ENCODE peak calls at places on chromosomes 13 and 19, in four cellular contexts. One of them, this sample, is unnamed.

GRCh38 chr13:43329702-43330101 is 306.3 kb downstream of the DNAJC15 start:
- DNase-seq in Caco-2: no peak
- DNase-seq in fibroblast of the aortic adventitia: no peak
- DNase-seq in uterus: no peak
- DNase-seq in this sample: no peak

GRCh38 chr19:9705836-9706235 is 30.9 kb upstream of the ZNF562 start:
- DNase-seq in Caco-2: no peak
- DNase-seq in fibroblast of the aortic adventitia: no peak
- DNase-seq in uterus: no peak
- DNase-seq in this sample: no peak

GRCh38 chr19:51407631-51408131 is 9.8 kb downstream of the SIGLEC10 start:
- DNase-seq in Caco-2: peak; percentile 67
- DNase-seq in fibroblast of the aortic adventitia: peak; percentile 22
- DNase-seq in uterus: no peak
- DNase-seq in this sample: peak; percentile 40

GRCh38 chr19:17205237-17206140 is 9.7 kb upstream of the USE1 start:
- DNase-seq in Caco-2: peak; percentile 59
- DNase-seq in fibroblast of the aortic adventitia: peak; percentile 60
- DNase-seq in uterus: no peak
- DNase-seq in this sample: peak; percentile 63

GRCh38 chr19:48363810-48364563 is at the start of the genes SYNGR4 and TMEM143:
- DNase-seq in Caco-2: peak; percentile 100
- DNase-seq in fibroblast of the aortic adventitia: peak; percentile 99
- DNase-seq in uterus: peak; percentile 98
- DNase-seq in this sample: peak; percentile 99

GRCh38 chr13:103350147-103350546 is 283.9 kb upstream of the SLC10A2 start:
- DNase-seq in Caco-2: no peak
- DNase-seq in fibroblast of the aortic adventitia: no peak
- DNase-seq in uterus: no peak
- DNase-seq in this sample: no peak

GRCh38 chr19:43625918-43626579 is 6.6 kb upstream of the ZNF428 start:
- DNase-seq in Caco-2: no peak
- DNase-seq in fibroblast of the aortic adventitia: no peak
- DNase-seq in uterus: no peak
- DNase-seq in this sample: peak; percentile 50

GRCh38 chr13:63305641-63306133 is 1890.0 kb upstream of the PCDH20 start:
- DNase-seq in Caco-2: no peak
- DNase-seq in fibroblast of the aortic adventitia: no peak
- DNase-seq in uterus: no peak
- DNase-seq in this sample: no peak

GRCh38 chr19:4638828-4639530 is at the start of gene TNFAIP8L1:
- DNase-seq in Caco-2: peak; percentile 98
- DNase-seq in fibroblast of the aortic adventitia: peak; percentile 92
- DNase-seq in uterus: peak; percentile 94
- DNase-seq in this sample: peak; percentile 91

GRCh38 chr19:49851456-49852259 is 699 bp downstream of the PTOV1 start:
- DNase-seq in Caco-2: no peak
- DNase-seq in fibroblast of the aortic adventitia: no peak
- DNase-seq in uterus: peak; percentile 51
- DNase-seq in this sample: no peak

GRCh38 chr19:29823581-29824330 is 12.0 kb downstream of the CCNE1 start:
- DNase-seq in Caco-2: no peak
- DNase-seq in fibroblast of the aortic adventitia: no peak
- DNase-seq in uterus: no peak
- DNase-seq in this sample: no peak

GRCh38 chr13:80680786-80681366 is 339.9 kb upstream of the SPRY2 start:
- DNase-seq in Caco-2: no peak
- DNase-seq in fibroblast of the aortic adventitia: no peak
- DNase-seq in uterus: no peak
- DNase-seq in this sample: no peak

GRCh38 chr19:46970815-46971214 is 48.8 kb upstream of the NPAS1 start:
- DNase-seq in Caco-2: no peak
- DNase-seq in fibroblast of the aortic adventitia: peak; percentile 75
- DNase-seq in uterus: no peak
- DNase-seq in this sample: peak; percentile 87

GRCh38 chr13:84460989-84461388 is 578.7 kb upstream of the SLITRK1 start:
- DNase-seq in Caco-2: no peak
- DNase-seq in fibroblast of the aortic adventitia: no peak
- DNase-seq in uterus: no peak
- DNase-seq in this sample: no peak

GRCh38 chr19:1206733-1207301 is 1.2 kb downstream of the STK11 start:
- DNase-seq in Caco-2: no peak
- DNase-seq in fibroblast of the aortic adventitia: peak; percentile 26
- DNase-seq in uterus: no peak
- DNase-seq in this sample: no peak

GRCh38 chr13:99018418-99019180 is 40.7 kb upstream of the DOCK9 start:
- DNase-seq in Caco-2: no peak
- DNase-seq in fibroblast of the aortic adventitia: peak; percentile 85
- DNase-seq in uterus: no peak
- DNase-seq in this sample: peak; percentile 65
- TF ChIP-seq CTCF in Caco-2: no peak
- TF ChIP-seq CTCF in fibroblast of the aortic adventitia: no peak
- TF ChIP-seq CTCF in uterus: no peak
- TF ChIP-seq CTCF in this sample: no peak

GRCh38 chr13:49248433-49249002 is 793 bp downstream of the CDADC1 start:
- DNase-seq in Caco-2: no peak
- DNase-seq in fibroblast of the aortic adventitia: peak; percentile 54
- DNase-seq in uterus: no peak
- DNase-seq in this sample: peak; percentile 45

GRCh38 chr13:49258097-49258796 is 10.5 kb downstream of the CDADC1 start:
- DNase-seq in Caco-2: no peak
- DNase-seq in fibroblast of the aortic adventitia: no peak
- DNase-seq in uterus: no peak
- DNase-seq in this sample: no peak

GRCh38 chr13:49253997-49254396 is 6.3 kb downstream of the CDADC1 start:
- DNase-seq in Caco-2: no peak
- DNase-seq in fibroblast of the aortic adventitia: no peak
- DNase-seq in uterus: no peak
- DNase-seq in this sample: no peak

GRCh38 chr13:49256841-49257240 is 9.1 kb downstream of the CDADC1 start:
- DNase-seq in Caco-2: no peak
- DNase-seq in fibroblast of the aortic adventitia: peak; percentile 64
- DNase-seq in uterus: no peak
- DNase-seq in this sample: peak; percentile 87

DNA sequence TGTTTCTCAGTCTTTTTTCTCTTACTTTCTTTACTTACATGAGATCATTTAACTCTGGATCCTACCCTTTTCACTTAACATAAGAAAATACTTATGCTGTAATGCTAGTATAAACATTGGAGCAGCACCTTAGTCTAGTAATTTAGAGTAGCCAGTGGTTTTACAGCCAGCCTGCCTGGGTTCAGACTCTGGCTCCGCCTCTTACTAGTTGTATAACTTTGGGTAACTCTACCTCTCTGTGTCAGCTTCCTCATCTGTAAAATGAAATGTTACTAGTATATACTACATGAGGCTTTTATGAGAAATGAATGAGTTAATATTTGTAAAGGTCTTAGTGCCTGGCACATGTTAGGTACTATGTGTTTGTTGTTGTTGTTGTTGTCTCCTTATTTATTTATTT is 5.6 kb downstream of the CDADC1 start:
- DNase-seq in Caco-2: no peak
- DNase-seq in fibroblast of the aortic adventitia: no peak
- DNase-seq in uterus: no peak
- DNase-seq in this sample: no peak
- H3K4me3 ChIP-seq in Caco-2: no peak overlapping the region
- H3K4me3 ChIP-seq in fibroblast of the aortic adventitia: no peak overlapping the region
- H3K4me3 ChIP-seq in uterus: no peak overlapping the region
- H3K4me3 ChIP-seq in this sample: no peak overlapping the region

GRCh38 chr19:41352609-41353465 is 885 bp downstream of the TGFB1 start:
- DNase-seq in Caco-2: peak; percentile 64
- DNase-seq in fibroblast of the aortic adventitia: peak; percentile 46
- DNase-seq in uterus: peak; percentile 67
- DNase-seq in this sample: peak; percentile 51
- TF ChIP-seq CTCF in Caco-2: peak; percentile 86
- TF ChIP-seq CTCF in fibroblast of the aortic adventitia: peak; percentile 52
- TF ChIP-seq CTCF in uterus: peak; percentile 34
- TF ChIP-seq CTCF in this sample: peak; percentile 35

GRCh38 chr19:19461671-19462622 is 53.4 kb downstream of the TSSK6 start:
- DNase-seq in Caco-2: no peak
- DNase-seq in fibroblast of the aortic adventitia: peak; percentile 40
- DNase-seq in uterus: peak; percentile 57
- DNase-seq in this sample: peak; percentile 37
- H3K4me3 ChIP-seq in Caco-2: no peak overlapping the region
- H3K4me3 ChIP-seq in fibroblast of the aortic adventitia: no peak overlapping the region
- H3K4me3 ChIP-seq in uterus: no peak overlapping the region
- H3K4me3 ChIP-seq in this sample: no peak overlapping the region

GRCh38 chr19:54179262-54179587 is 6.3 kb upstream of the TMC4 start:
- DNase-seq in Caco-2: no peak
- DNase-seq in fibroblast of the aortic adventitia: no peak
- DNase-seq in uterus: no peak
- DNase-seq in this sample: no peak
- TF ChIP-seq CTCF in Caco-2: no peak
- TF ChIP-seq CTCF in fibroblast of the aortic adventitia: no peak
- TF ChIP-seq CTCF in uterus: no peak
- TF ChIP-seq CTCF in this sample: no peak

GRCh38 chr19:18636183-18636968 is 452 bp upstream of the KLHL26 start:
- DNase-seq in Caco-2: peak; percentile 99
- DNase-seq in fibroblast of the aortic adventitia: peak; percentile 93
- DNase-seq in uterus: peak; percentile 99
- DNase-seq in this sample: peak; percentile 90
- H3K4me3 ChIP-seq in Caco-2: peak overlapping the region; percentile 98
- H3K4me3 ChIP-seq in fibroblast of the aortic adventitia: peak overlapping the region; percentile 86
- H3K4me3 ChIP-seq in uterus: peak overlapping the region; percentile 56
- H3K4me3 ChIP-seq in this sample: peak overlapping the region; percentile 67

GRCh38 chr13:46071590-46072249 is 19.2 kb upstream of the ZC3H13 start:
- DNase-seq in Caco-2: peak; percentile 40
- DNase-seq in fibroblast of the aortic adventitia: no peak
- DNase-seq in uterus: no peak
- DNase-seq in this sample: no peak
- TF ChIP-seq CTCF in Caco-2: peak; percentile 39
- TF ChIP-seq CTCF in fibroblast of the aortic adventitia: no peak
- TF ChIP-seq CTCF in uterus: no peak
- TF ChIP-seq CTCF in this sample: no peak

GRCh38 chr13:113413178-113413897 is 40.0 kb downstream of the ADPRHL1 start:
- DNase-seq in Caco-2: no peak
- DNase-seq in fibroblast of the aortic adventitia: no peak
- DNase-seq in uterus: no peak
- DNase-seq in this sample: no peak

GRCh38 chr13:113408562-113408961 is 44.6 kb upstream of the GRTP1 start:
- DNase-seq in Caco-2: peak; percentile 17
- DNase-seq in fibroblast of the aortic adventitia: no peak
- DNase-seq in uterus: no peak
- DNase-seq in this sample: no peak

GRCh38 chr13:113411216-113412023 is 41.9 kb downstream of the ADPRHL1 start:
- DNase-seq in Caco-2: no peak
- DNase-seq in fibroblast of the aortic adventitia: peak; percentile 85
- DNase-seq in uterus: peak; percentile 62
- DNase-seq in this sample: peak; percentile 99

GRCh38 chr13:113412440-113412839 is 40.8 kb downstream of the ADPRHL1 start:
- DNase-seq in Caco-2: no peak
- DNase-seq in fibroblast of the aortic adventitia: no peak
- DNase-seq in uterus: no peak
- DNase-seq in this sample: no peak

DNA sequence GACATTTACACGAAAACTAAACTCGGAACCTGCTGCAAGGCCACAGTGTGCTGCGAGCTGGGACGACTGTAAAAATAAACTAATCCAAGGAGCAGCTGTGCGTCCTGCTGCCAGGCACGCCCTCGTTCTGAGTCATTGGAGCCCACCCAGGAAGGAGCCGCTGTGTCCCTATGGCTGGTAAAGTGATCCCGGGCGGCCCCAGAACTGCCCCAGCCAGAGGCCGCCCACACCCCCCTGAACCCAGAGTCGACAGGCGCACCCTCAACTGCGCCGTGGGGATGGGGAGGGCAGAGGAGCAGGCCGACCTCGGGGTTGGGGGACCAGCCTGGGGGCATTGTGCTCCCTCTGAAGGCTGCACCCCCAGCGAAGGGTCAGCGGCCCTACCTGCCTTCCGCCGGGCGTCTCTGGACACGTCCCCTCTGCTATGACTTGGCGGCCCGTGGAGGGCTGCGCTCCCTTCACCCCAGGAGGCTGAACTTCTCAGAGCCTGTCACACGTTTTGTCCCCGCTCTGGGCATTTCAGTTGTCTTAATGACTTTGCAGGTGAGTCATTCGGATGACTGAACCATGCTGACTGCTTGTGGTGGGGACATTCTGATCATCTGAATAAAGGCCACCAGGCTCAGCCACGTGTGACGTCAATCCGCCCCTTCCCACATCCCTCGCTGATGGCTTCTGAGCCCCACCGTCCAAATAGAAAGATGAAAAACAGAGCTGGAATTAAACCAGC is 42.7 kb downstream of the ADPRHL1 start:
- DNase-seq in Caco-2: no peak
- DNase-seq in fibroblast of the aortic adventitia: peak; percentile 41
- DNase-seq in uterus: peak; percentile 37
- DNase-seq in this sample: peak; percentile 96
- H3K4me3 ChIP-seq in Caco-2: no peak overlapping the region
- H3K4me3 ChIP-seq in fibroblast of the aortic adventitia: no peak overlapping the region
- H3K4me3 ChIP-seq in uterus: no peak overlapping the region
- H3K4me3 ChIP-seq in this sample: peak overlapping the region; percentile 37

DNA sequence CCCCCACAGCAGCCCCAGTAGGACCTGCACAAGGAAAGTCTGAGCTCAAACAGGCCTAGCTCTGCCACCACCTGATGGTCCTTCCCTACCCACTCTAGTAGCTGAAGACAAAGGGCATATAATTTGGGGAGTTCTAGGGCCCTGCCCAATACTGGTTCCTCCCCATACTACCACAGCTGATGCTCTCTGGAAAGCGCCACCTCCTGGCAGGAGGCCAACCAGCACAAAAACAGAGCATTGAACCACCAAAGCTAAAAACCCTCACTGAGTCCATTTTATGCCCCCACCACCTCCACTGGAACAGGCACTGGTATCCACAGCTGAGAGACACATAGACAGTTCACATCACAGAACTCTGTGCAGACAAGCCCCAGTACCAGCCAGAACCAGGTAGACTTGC is 1276.8 kb downstream of the OLFM4 start:
- DNase-seq in Caco-2: no peak
- DNase-seq in fibroblast of the aortic adventitia: no peak
- DNase-seq in uterus: no peak
- DNase-seq in this sample: no peak
- TF ChIP-seq CTCF in Caco-2: peak; percentile 5
- TF ChIP-seq CTCF in fibroblast of the aortic adventitia: no peak
- TF ChIP-seq CTCF in uterus: no peak
- TF ChIP-seq CTCF in this sample: no peak